ENCODE peak calls at places on chromosomes 3 and 15, in eight cellular contexts. P is esophagus muscularis mucosa, T is colonic mucosa, W is left ventricle myocardium inferior, C is fibroblast of lung, J is osteoblast, B is Peyer's patch, Y is psoas muscle. U is an unnamed sample.

GRCh38 chr15:31867536-31868442 is 162.5 kb upstream of the CHRNA7 start:
- DNase-seq in P (peak; percentile 91), T (peak; percentile 41), W (peak; percentile 69), C (peak; percentile 27), J (peak; percentile 85), B (peak; percentile 75), Y (peak; percentile 76), U (peak; percentile 69)

GRCh38 chr15:47194718-47195117 is 522.6 kb upstream of the SEMA6D start:
- DNase-seq in P (no peak), T (no peak), W (no peak), C (peak; percentile 18), J (no peak), B (no peak), Y (no peak), U (peak; percentile 59)

GRCh38 chr15:48614051-48614450 is 31.5 kb downstream of the FBN1 start:
- DNase-seq in P (no peak), T (no peak), W (no peak), C (no peak), J (no peak), B (no peak), Y (no peak), U (no peak)

GRCh38 chr3:132347095-132347494 is 29.9 kb downstream of the ACP3 start:
- DNase-seq in P (no peak), T (no peak), W (no peak), C (peak; percentile 91), J (no peak), B (no peak), Y (no peak), U (peak; percentile 70)

GRCh38 chr3:155853214-155854146 is 747 bp downstream of the SLC33A1 start:
- DNase-seq in P (no peak), T (peak; percentile 37), W (peak; percentile 22), C (peak; percentile 44), J (no peak), B (peak; percentile 55), Y (no peak), U (peak; percentile 63)

GRCh38 chr3:138400651-138401070 is 33.8 kb upstream of the ESYT3 start:
- DNase-seq in P (no peak), T (no peak), W (no peak), C (no peak), J (no peak), B (no peak), Y (no peak), U (peak; percentile 38)

GRCh38 chr3:15796771-15797599 is 794 bp downstream of the ANKRD28 start:
- DNase-seq in P (no peak), T (no peak), W (no peak), C (peak; percentile 84), J (no peak), B (no peak), Y (no peak), U (peak; percentile 72)

GRCh38 chr3:196632033-196632751 is 7.3 kb upstream of the NRROS start:
- DNase-seq in P (no peak), T (peak; percentile 89), W (peak; percentile 88), C (peak; percentile 72), J (peak; percentile 98), B (peak; percentile 95), Y (peak; percentile 89), U (peak; percentile 80)

GRCh38 chr3:164351126-164351525 is 727.2 kb downstream of the SI start:
- DNase-seq in P (no peak), T (no peak), W (no peak), C (peak; percentile 26), J (no peak), B (no peak), Y (no peak), U (no peak)

GRCh38 chr15:52284164-52284563 is 11.4 kb downstream of the MYO5C start:
- DNase-seq in P (no peak), T (no peak), W (no peak), C (peak; percentile 62), J (peak; percentile 79), B (no peak), Y (no peak), U (peak; percentile 18)

GRCh38 chr3:170054204-170054603 is 16.4 kb downstream of the GPR160 start:
- DNase-seq in P (no peak), T (no peak), W (no peak), C (no peak), J (no peak), B (no peak), Y (no peak), U (no peak)
- TF ChIP-seq CTCF in P (no peak), T (no peak), W (peak; percentile 23), C (peak; percentile 12), J (peak; percentile 22), B (no peak), Y (no peak), U (peak; percentile 39)

GRCh38 chr15:89368566-89369223 is 34.1 kb upstream of the POLG start:
- DNase-seq in P (no peak), T (no peak), W (no peak), C (no peak), J (peak; percentile 73), B (no peak), Y (no peak), U (no peak)

GRCh38 chr15:89369548-89369947 is 34.9 kb upstream of the POLG start:
- DNase-seq in P (no peak), T (no peak), W (no peak), C (no peak), J (peak; percentile 53), B (no peak), Y (no peak), U (no peak)

GRCh38 chr15:89366656-89367393 is 32.2 kb upstream of the POLG start:
- DNase-seq in P (no peak), T (no peak), W (no peak), C (no peak), J (peak; percentile 55), B (no peak), Y (no peak), U (no peak)

GRCh38 chr15:89365457-89366055 is 30.9 kb upstream of the POLG start:
- DNase-seq in P (no peak), T (no peak), W (no peak), C (no peak), J (no peak), B (no peak), Y (no peak), U (no peak)

GRCh38 chr15:89367485-89368451 is 33.1 kb upstream of the POLG start:
- DNase-seq in P (no peak), T (peak; percentile 34), W (no peak), C (no peak), J (peak; percentile 91), B (no peak), Y (no peak), U (no peak)
- H3K4me3 ChIP-seq in P (peak overlapping the region; percentile 24), T (peak overlapping the region; percentile 8), W (peak overlapping the region; percentile 41), C (no peak overlapping the region), J (no peak overlapping the region), B (peak overlapping the region; percentile 12), Y (peak overlapping the region; percentile 42), U (no peak overlapping the region)

DNA sequence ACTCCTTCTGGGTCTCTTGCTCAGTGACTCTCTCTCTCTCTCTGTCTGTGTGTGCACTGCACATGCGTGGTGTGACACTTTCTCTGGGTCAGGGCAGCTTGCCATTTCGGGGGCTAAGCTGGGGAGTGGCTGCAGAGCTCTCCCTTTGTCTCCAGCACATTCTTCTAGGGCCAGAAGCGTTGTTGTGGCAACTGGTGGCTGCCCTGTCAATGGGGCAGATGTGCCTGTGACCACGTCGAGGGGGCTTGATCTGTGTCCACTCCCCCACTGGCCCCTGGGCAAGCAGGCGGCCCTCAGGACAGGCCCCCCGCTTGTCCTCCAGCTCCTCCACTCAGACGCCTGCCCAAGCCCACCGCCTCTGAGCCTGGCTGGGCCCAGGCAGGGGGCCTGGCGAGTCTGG is 67.8 kb downstream of the WNT7A start:
- DNase-seq in P (no peak), T (no peak), W (no peak), C (no peak), J (no peak), B (no peak), Y (no peak), U (no peak)
- H3K9me3 ChIP-seq in P (no peaks in the 10 kb centered on the region), T (peaks cover 11% of the 10 kb centered on the region), W (peaks cover 49% of the 10 kb centered on the region), C (no peaks in the 10 kb centered on the region), J (peaks cover 12% of the 10 kb centered on the region), B (no peaks in the 10 kb centered on the region), Y (peaks cover 29% of the 10 kb centered on the region), U (no peaks in the 10 kb centered on the region)

GRCh38 chr3:14411988-14412387 is 9.6 kb downstream of the SLC6A6 start:
- DNase-seq in P (no peak), T (no peak), W (no peak), C (no peak), J (peak; percentile 65), B (no peak), Y (no peak), U (no peak)
- TF ChIP-seq CTCF in P (no peak), T (no peak), W (no peak), C (no peak), J (peak; percentile 30), B (no peak), Y (no peak), U (peak; percentile 26)

DNA sequence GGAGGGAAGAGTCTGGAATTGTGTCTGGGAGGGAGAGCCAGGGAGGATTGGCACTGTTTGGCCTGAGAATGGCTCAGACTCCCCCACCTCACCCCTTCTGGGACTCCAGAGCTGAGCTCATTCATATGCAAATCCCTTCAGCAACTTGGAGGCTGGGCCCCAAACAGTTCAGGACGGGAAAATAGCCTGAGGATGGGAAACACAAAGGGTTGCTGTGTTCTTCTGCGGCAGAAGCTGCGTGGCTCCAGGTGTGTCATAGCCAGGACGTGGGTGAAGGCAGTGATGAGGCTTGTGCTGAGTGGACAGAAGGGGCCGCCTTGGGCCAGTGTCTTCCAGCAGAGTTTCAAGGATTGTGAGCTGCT is 16.6 kb downstream of the MASP1 start:
- DNase-seq in P (no peak), T (no peak), W (no peak), C (no peak), J (no peak), B (no peak), Y (no peak), U (no peak)
- H3K4me3 ChIP-seq in P (no peak overlapping the region), T (no peak overlapping the region), W (no peak overlapping the region), C (no peak overlapping the region), J (no peak overlapping the region), B (no peak overlapping the region), Y (no peak overlapping the region), U (no peak overlapping the region)

GRCh38 chr15:99582508-99582960 is 16.8 kb downstream of the MEF2A start:
- DNase-seq in P (no peak), T (no peak), W (no peak), C (no peak), J (no peak), B (no peak), Y (no peak), U (no peak)
- H3K9me3 ChIP-seq in P (no peaks in the 10 kb centered on the region), T (no peaks in the 10 kb centered on the region), W (peaks cover 30% of the 10 kb centered on the region), C (no peaks in the 10 kb centered on the region), J (no peaks in the 10 kb centered on the region), B (no peaks in the 10 kb centered on the region), Y (peaks cover 22% of the 10 kb centered on the region), U (no peaks in the 10 kb centered on the region)

GRCh38 chr3:5476403-5476802 is 288.9 kb downstream of the EDEM1 start:
- DNase-seq in P (no peak), T (no peak), W (no peak), C (no peak), J (no peak), B (no peak), Y (no peak), U (no peak)
- TF ChIP-seq CTCF in P (no peak), T (no peak), W (no peak), C (no peak), J (no peak), B (no peak), Y (no peak), U (no peak)

DNA sequence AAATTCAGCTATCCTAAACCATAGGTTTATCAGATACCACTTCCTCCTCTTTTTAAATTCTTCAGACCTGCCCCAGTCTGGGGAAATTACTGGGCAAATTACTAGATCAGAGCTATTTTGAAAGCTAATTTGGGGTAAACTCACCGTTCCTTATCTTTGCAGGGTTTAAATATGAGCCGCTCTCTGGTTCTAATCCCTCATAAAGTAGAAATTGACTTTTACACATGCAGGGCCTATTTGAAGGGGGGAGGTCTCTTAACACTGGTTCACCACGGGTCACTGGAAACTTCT is 11.0 kb upstream of the MEIS2 start:
- DNase-seq in P (no peak), T (no peak), W (no peak), C (no peak), J (no peak), B (no peak), Y (no peak), U (no peak)
- H3K4me3 ChIP-seq in P (peak overlapping the region; percentile 55), T (no peak overlapping the region), W (peak overlapping the region; percentile 66), C (no peak overlapping the region), J (no peak overlapping the region), B (no peak overlapping the region), Y (no peak overlapping the region), U (peak overlapping the region; percentile 98)

U was measured in cardiac muscle cell.